ENCODE peak calls at places on chromosomes 2 and 18, in seven cellular contexts. H, Z, I, B, J, K and X are unnamed samples.

GRCh38 chr2:8334866-8335325 is 347.0 kb upstream of the ID2 start:
- DNase-seq in H (no peak), Z (no peak), I (no peak), B (no peak), J (no peak), K (peak), X (no peak)

GRCh38 chr2:223459328-223459939 is 142.7 kb downstream of the SCG2 start:
- DNase-seq in H (no peak), Z (no peak), I (no peak), B (no peak), J (no peak), K (no peak), X (peak)

GRCh38 chr2:148658807-148659722 is 14.5 kb downstream of the EPC2 start:
- DNase-seq in H (no peak), Z (peak), I (no peak), B (peak), J (no peak), K (no peak), X (peak)

GRCh38 chr18:50313031-50313607 is 25.6 kb upstream of the CXXC1 start:
- DNase-seq in H (no peak), Z (no peak), I (no peak), B (no peak), J (no peak), K (no peak), X (no peak)

GRCh38 chr2:54672587-54673456 is 50.6 kb upstream of the EML6 start:
- DNase-seq in H (no peak), Z (no peak), I (no peak), B (no peak), J (no peak), K (no peak), X (no peak)

GRCh38 chr18:10565835-10566234 is 40.0 kb downstream of the NAPG start:
- DNase-seq in H (peak), Z (no peak), I (no peak), B (no peak), J (no peak), K (no peak), X (no peak)

GRCh38 chr2:22513563-22513962 is 871.4 kb upstream of the KLHL29 start:
- DNase-seq in H (no peak), Z (no peak), I (no peak), B (no peak), J (no peak), K (no peak), X (no peak)

GRCh38 chr2:112714331-112714730 is 6.5 kb upstream of the NT5DC4 start:
- DNase-seq in H (no peak), Z (no peak), I (no peak), B (no peak), J (no peak), K (no peak), X (no peak)

GRCh38 chr2:45315881-45316280 is 295.2 kb downstream of the SRBD1 start:
- DNase-seq in H (no peak), Z (peak), I (no peak), B (peak), J (no peak), K (no peak), X (no peak)

GRCh38 chr2:173311844-173312606 is 42.6 kb upstream of the CDCA7 start:
- DNase-seq in H (no peak), Z (no peak), I (no peak), B (no peak), J (no peak), K (no peak), X (no peak)

GRCh38 chr2:95025406-95026319 is at the start of gene MAL:
- DNase-seq in H (no peak), Z (peak), I (peak), B (no peak), J (peak), K (peak), X (peak)

GRCh38 chr2:107648781-107649413 is 177.8 kb upstream of the RGPD4 start:
- DNase-seq in H (no peak), Z (no peak), I (no peak), B (no peak), J (peak), K (no peak), X (peak)

GRCh38 chr2:200649724-200650123 is 63.9 kb downstream of the AOX1 start:
- DNase-seq in H (no peak), Z (no peak), I (no peak), B (no peak), J (no peak), K (no peak), X (no peak)

GRCh38 chr2:48199076-48199475 is 292.8 kb upstream of the FBXO11 start:
- DNase-seq in H (no peak), Z (no peak), I (no peak), B (no peak), J (peak), K (no peak), X (no peak)

GRCh38 chr18:10234912-10235439 is 219.5 kb upstream of the APCDD1 start:
- DNase-seq in H (no peak), Z (peak), I (no peak), B (no peak), J (no peak), K (no peak), X (peak)

GRCh38 chr2:207206001-207206400 is 40.3 kb upstream of the KLF7 start:
- DNase-seq in H (no peak), Z (no peak), I (no peak), B (no peak), J (no peak), K (no peak), X (no peak)

GRCh38 chr2:101860157-101860556 is 131.6 kb upstream of the IL1R2 start:
- DNase-seq in H (no peak), Z (no peak), I (no peak), B (no peak), J (no peak), K (no peak), X (no peak)

GRCh38 chr2:128381001-128381938 is 62.6 kb upstream of the HS6ST1 start:
- DNase-seq in H (no peak), Z (no peak), I (no peak), B (no peak), J (peak), K (no peak), X (no peak)

GRCh38 chr2:227106845-227107759 is 56.9 kb downstream of the COL4A4 start:
- DNase-seq in H (no peak), Z (peak), I (no peak), B (peak), J (peak), K (peak), X (peak)

GRCh38 chr2:189327879-189328351 is 113.4 kb upstream of the WDR75 start:
- DNase-seq in H (no peak), Z (no peak), I (no peak), B (no peak), J (no peak), K (no peak), X (no peak)

GRCh38 chr18:75226301-75226955 is 15.8 kb downstream of the TSHZ1 start:
- DNase-seq in H (no peak), Z (no peak), I (no peak), B (peak), J (no peak), K (no peak), X (no peak)

GRCh38 chr2:141595531-141595930 is 535.3 kb downstream of the LRP1B start:
- DNase-seq in H (no peak), Z (no peak), I (no peak), B (no peak), J (no peak), K (no peak), X (no peak)

GRCh38 chr18:79605481-79605880 is 74.1 kb upstream of the CTDP1 start:
- DNase-seq in H (no peak), Z (no peak), I (no peak), B (no peak), J (no peak), K (no peak), X (no peak)

GRCh38 chr2:23637011-23637778 is 252.2 kb downstream of the KLHL29 start:
- DNase-seq in H (no peak), Z (peak), I (no peak), B (no peak), J (no peak), K (no peak), X (peak)